ENCODE peak calls at places on chromosomes 6 and 20, in nine cellular contexts. E, W, X, Y, B, Z, U, I and O are unnamed samples.

GRCh38 chr6:41273699-41274098 is 12.8 kb downstream of the TREM1 start:
- DNase-seq in E (no peak), W (peak), X (no peak), Y (no peak), B (no peak), Z (no peak), U (no peak), I (no peak), O (no peak)

GRCh38 chr6:109260126-109260525 is 122.1 kb downstream of the CD164 start:
- DNase-seq in E (no peak), W (no peak), X (no peak), Y (no peak), B (no peak), Z (no peak), U (peak), I (no peak), O (peak)

GRCh38 chr6:161917645-161918044 is 643.8 kb upstream of the AGPAT4 start:
- DNase-seq in E (no peak), W (no peak), X (no peak), Y (no peak), B (no peak), Z (no peak), U (no peak), I (no peak), O (no peak)

GRCh38 chr6:170289108-170289931 is 1.6 kb downstream of the DLL1 start:
- DNase-seq in E (no peak), W (peak), X (no peak), Y (no peak), B (no peak), Z (peak), U (peak), I (no peak), O (no peak)

GRCh38 chr6:119479860-119480655 is 130.5 kb upstream of the MAN1A1 start:
- DNase-seq in E (no peak), W (no peak), X (peak), Y (no peak), B (no peak), Z (no peak), U (peak), I (no peak), O (peak)

GRCh38 chr6:119476554-119476953 is 127.0 kb upstream of the MAN1A1 start:
- DNase-seq in E (no peak), W (no peak), X (no peak), Y (no peak), B (no peak), Z (no peak), U (no peak), I (no peak), O (no peak)

GRCh38 chr6:100913400-100914276 is 32.5 kb upstream of the ASCC3 start:
- DNase-seq in E (no peak), W (peak), X (no peak), Y (no peak), B (no peak), Z (no peak), U (peak), I (no peak), O (no peak)

GRCh38 chr6:85494551-85495337 is 44.9 kb downstream of the NT5E start:
- DNase-seq in E (no peak), W (no peak), X (no peak), Y (no peak), B (no peak), Z (no peak), U (peak), I (no peak), O (peak)

GRCh38 chr6:3808759-3809514 is 40.2 kb upstream of the FAM50B start:
- DNase-seq in E (no peak), W (no peak), X (peak), Y (no peak), B (peak), Z (no peak), U (peak), I (peak), O (peak)

GRCh38 chr20:61850926-61851900 is 214.5 kb downstream of the TAF4 start:
- DNase-seq in E (no peak), W (no peak), X (no peak), Y (no peak), B (no peak), Z (peak), U (no peak), I (no peak), O (no peak)

GRCh38 chr6:157859775-157860504 is 36.9 kb downstream of the SNX9 start:
- DNase-seq in E (no peak), W (no peak), X (no peak), Y (no peak), B (no peak), Z (no peak), U (no peak), I (no peak), O (no peak)

GRCh38 chr20:33677991-33678431 is 3.8 kb upstream of the NECAB3 start:
- DNase-seq in E (no peak), W (peak), X (no peak), Y (peak), B (no peak), Z (no peak), U (no peak), I (peak), O (no peak)

GRCh38 chr20:62652051-62652893 is 10.0 kb downstream of the SLCO4A1 start:
- DNase-seq in E (no peak), W (no peak), X (peak), Y (no peak), B (peak), Z (peak), U (peak), I (peak), O (peak)

GRCh38 chr6:144036064-144036873 is 28.2 kb upstream of the PLAGL1 start:
- DNase-seq in E (no peak), W (peak), X (no peak), Y (no peak), B (peak), Z (no peak), U (peak), I (no peak), O (peak)

GRCh38 chr6:149938571-149939462 is 3.0 kb upstream of the ULBP2 start:
- DNase-seq in E (no peak), W (peak), X (no peak), Y (no peak), B (no peak), Z (peak), U (no peak), I (no peak), O (peak)

GRCh38 chr6:135310291-135310690 is 129.2 kb downstream of the MYB start:
- DNase-seq in E (no peak), W (no peak), X (no peak), Y (no peak), B (no peak), Z (no peak), U (no peak), I (no peak), O (no peak)

GRCh38 chr6:32947552-32948465 is 5.1 kb downstream of the HLA-DMA start:
- DNase-seq in E (no peak), W (peak), X (peak), Y (peak), B (no peak), Z (no peak), U (peak), I (no peak), O (peak)

GRCh38 chr6:142387997-142388815 is 86.4 kb downstream of the ADGRG6 start:
- DNase-seq in E (no peak), W (no peak), X (peak), Y (no peak), B (no peak), Z (no peak), U (peak), I (no peak), O (peak)

GRCh38 chr6:42702200-42702599 is 20.2 kb downstream of the PRPH2 start:
- DNase-seq in E (no peak), W (no peak), X (peak), Y (no peak), B (no peak), Z (no peak), U (peak), I (no peak), O (peak)

GRCh38 chr20:48603116-48603818 is 224.5 kb downstream of the PREX1 start:
- DNase-seq in E (no peak), W (peak), X (no peak), Y (peak), B (no peak), Z (peak), U (no peak), I (no peak), O (no peak)

GRCh38 chr6:6597682-6598081 is 9.2 kb downstream of the LY86 start:
- DNase-seq in E (no peak), W (no peak), X (no peak), Y (no peak), B (no peak), Z (no peak), U (no peak), I (no peak), O (no peak)

GRCh38 chr6:14612016-14612415 is 494.4 kb downstream of the CD83 start:
- DNase-seq in E (no peak), W (no peak), X (peak), Y (no peak), B (no peak), Z (no peak), U (peak), I (no peak), O (peak)

GRCh38 chr6:17144016-17144415 is 42.2 kb downstream of the STMND1 start:
- DNase-seq in E (no peak), W (no peak), X (no peak), Y (no peak), B (no peak), Z (no peak), U (no peak), I (no peak), O (no peak)

GRCh38 chr20:25046181-25046641 is 11.7 kb downstream of the ACSS1 start:
- DNase-seq in E (no peak), W (peak), X (no peak), Y (no peak), B (no peak), Z (no peak), U (no peak), I (peak), O (no peak)

GRCh38 chr6:44256291-44257006 is 879 bp downstream of the SLC35B2 start:
- DNase-seq in E (no peak), W (no peak), X (no peak), Y (no peak), B (no peak), Z (peak), U (no peak), I (no peak), O (no peak)

GRCh38 chr6:168157272-168158007 is 78.4 kb upstream of the FRMD1 start:
- DNase-seq in E (no peak), W (peak), X (peak), Y (no peak), B (no peak), Z (no peak), U (peak), I (no peak), O (peak)

GRCh38 chr6:107695061-107695715 is 128.9 kb downstream of the SCML4 start:
- DNase-seq in E (no peak), W (no peak), X (no peak), Y (no peak), B (no peak), Z (no peak), U (peak), I (no peak), O (no peak)

GRCh38 chr20:46137816-46138215 is 19.7 kb downstream of the CD40 start:
- DNase-seq in E (no peak), W (no peak), X (no peak), Y (no peak), B (no peak), Z (no peak), U (no peak), I (no peak), O (no peak)

GRCh38 chr6:31216208-31216898 is 45.9 kb upstream of the POU5F1 start:
- DNase-seq in E (no peak), W (no peak), X (no peak), Y (no peak), B (no peak), Z (no peak), U (peak), I (no peak), O (no peak)

GRCh38 chr20:31705598-31706597 is 16.8 kb downstream of the BCL2L1 start:
- DNase-seq in E (no peak), W (peak), X (no peak), Y (no peak), B (no peak), Z (no peak), U (peak), I (no peak), O (no peak)

GRCh38 chr6:37731888-37732287 is 34.2 kb upstream of the MDGA1 start:
- DNase-seq in E (no peak), W (peak), X (no peak), Y (peak), B (no peak), Z (no peak), U (peak), I (no peak), O (no peak)

GRCh38 chr6:89298680-89299450 is 16.2 kb downstream of the GABRR2 start:
- DNase-seq in E (no peak), W (no peak), X (peak), Y (no peak), B (no peak), Z (no peak), U (peak), I (no peak), O (peak)

GRCh38 chr20:1700990-1701389 is 43.4 kb upstream of the SIRPG start:
- DNase-seq in E (no peak), W (no peak), X (no peak), Y (no peak), B (no peak), Z (no peak), U (no peak), I (no peak), O (no peak)

GRCh38 chr6:125923371-125923877 is 33.1 kb upstream of the HINT3 start:
- DNase-seq in E (no peak), W (no peak), X (no peak), Y (no peak), B (no peak), Z (no peak), U (no peak), I (no peak), O (peak)

GRCh38 chr6:125918230-125918629 is 38.3 kb upstream of the HINT3 start:
- DNase-seq in E (no peak), W (no peak), X (no peak), Y (no peak), B (no peak), Z (no peak), U (no peak), I (no peak), O (no peak)

GRCh38 chr6:125922322-125922860 is 34.2 kb upstream of the HINT3 start:
- DNase-seq in E (no peak), W (no peak), X (no peak), Y (no peak), B (no peak), Z (no peak), U (no peak), I (no peak), O (no peak)

GRCh38 chr6:125918681-125919566 is 37.6 kb upstream of the HINT3 start:
- DNase-seq in E (no peak), W (no peak), X (peak), Y (no peak), B (peak), Z (no peak), U (peak), I (no peak), O (peak)

GRCh38 chr6:125919618-125920017 is 37.0 kb upstream of the HINT3 start:
- DNase-seq in E (no peak), W (no peak), X (no peak), Y (no peak), B (no peak), Z (no peak), U (no peak), I (no peak), O (no peak)
- H3K4me3 ChIP-seq in E (no peak), W (no peak), X (no peak), Y (no peak), B (no peak), Z (peak), U (peak), I (no peak), O (peak)

DNA sequence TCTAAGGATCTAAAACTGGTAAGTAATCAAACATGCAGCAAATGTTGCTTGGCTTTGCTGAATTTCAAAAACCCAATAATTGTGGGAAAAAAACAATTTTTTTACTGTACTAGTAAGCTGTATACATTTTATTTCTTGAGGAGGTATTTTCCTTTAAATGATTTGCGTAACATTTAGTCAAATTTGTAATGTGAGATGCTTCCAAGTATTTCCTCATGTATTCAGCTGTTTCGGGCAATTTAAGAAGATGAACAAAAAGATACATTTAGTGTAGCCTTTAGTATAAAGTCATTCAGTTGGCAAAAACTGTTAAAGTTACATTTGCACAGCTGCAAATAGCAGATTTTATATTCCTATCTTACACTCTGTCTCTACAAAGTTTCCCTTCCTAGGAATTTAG is 186.1 kb upstream of the SCGN start:
- DNase-seq in E (no peak), W (no peak), X (no peak), Y (no peak), B (no peak), Z (no peak), U (no peak), I (no peak), O (no peak)
- TF ChIP-seq CTCF in E (no peak), W (no peak), X (no peak), Y (no peak), B (no peak), Z (no peak), U (no peak), I (no peak), O (no peak)

DNA sequence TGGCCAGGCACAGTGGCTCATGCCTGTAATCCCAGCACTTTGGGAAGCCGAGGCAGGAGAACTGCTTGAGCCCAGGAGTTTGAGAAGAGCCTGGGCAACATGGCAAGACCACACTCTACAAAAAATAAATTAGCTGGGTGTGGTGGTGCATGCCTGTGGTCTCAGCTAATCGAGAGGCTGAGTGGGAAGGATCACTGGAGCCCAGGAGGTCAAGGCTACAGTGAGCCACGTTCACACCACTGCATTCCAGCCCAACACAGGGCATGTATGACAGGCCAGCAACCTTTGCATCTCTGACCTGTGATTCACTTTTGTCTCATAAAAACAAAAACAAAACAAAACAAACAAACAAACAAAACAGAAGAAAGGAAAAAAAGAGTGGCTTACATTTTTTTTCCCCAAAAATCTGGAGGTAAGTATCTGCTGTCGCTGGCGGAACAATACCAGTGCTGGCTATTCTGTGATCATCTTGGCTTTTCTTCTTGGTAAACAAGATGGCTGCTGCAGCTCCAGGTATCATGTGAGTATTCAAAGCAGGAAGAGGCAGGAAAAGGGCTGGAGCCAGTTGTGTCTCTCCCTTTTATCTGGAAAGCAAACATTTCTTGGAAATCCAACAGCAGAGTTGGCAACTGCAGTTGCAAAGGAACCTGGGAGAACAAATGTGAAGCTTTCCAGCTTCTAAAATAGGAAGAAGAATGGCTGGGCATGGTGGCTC is 40.4 kb upstream of the ZMYND8 start:
- DNase-seq in E (no peak), W (no peak), X (peak), Y (no peak), B (no peak), Z (no peak), U (no peak), I (no peak), O (no peak)
- H3K4me3 ChIP-seq in E (no peak), W (no peak), X (no peak), Y (no peak), B (no peak), Z (peak), U (no peak), I (no peak), O (no peak)

DNA sequence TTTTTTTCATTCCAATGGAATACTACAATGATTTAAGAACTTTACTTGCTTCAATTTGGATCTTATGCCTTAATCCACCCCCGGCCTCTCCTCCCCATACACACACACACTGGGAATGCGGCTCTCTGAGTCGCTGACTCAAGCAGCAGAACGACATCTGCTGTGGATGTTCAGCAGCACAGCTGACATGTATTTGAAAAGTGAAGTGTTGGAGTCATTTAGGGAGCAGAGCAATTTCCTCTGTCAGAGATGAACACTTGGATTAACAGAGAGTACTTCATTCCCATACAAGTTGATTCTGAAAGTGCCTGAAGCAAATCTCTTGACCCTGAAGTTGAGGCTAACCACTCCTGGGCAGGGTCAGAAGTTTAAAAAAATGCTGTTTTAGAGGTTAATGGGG is 27.9 kb upstream of the LAMA4 start:
- DNase-seq in E (no peak), W (peak), X (peak), Y (peak), B (peak), Z (no peak), U (peak), I (peak), O (peak)
- TF ChIP-seq CTCF in E (no peak), W (peak), X (peak), Y (peak), B (no peak), Z (no peak), U (peak), I (peak), O (peak)

DNA sequence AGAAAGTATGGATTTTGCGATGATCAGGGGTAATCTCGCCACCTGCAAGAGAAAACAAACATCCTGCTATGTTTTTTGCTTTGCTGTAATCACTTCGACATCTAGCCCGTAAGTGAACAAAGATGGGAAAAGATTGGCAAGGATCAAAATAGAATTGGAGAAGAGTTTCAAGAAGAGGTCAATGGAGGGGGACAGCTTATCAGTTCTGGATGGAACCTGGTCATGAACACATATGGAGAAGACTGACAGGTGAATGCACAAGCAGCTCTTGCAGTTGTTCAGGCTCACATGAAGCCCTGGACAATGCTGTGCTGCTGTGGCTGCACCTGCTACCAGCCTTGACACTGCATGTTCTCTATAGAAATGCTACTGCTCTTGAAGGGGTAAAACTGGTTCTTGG is 222.1 kb downstream of the BCAS1 start:
- DNase-seq in E (no peak), W (no peak), X (no peak), Y (no peak), B (no peak), Z (no peak), U (no peak), I (no peak), O (no peak)
- H3K4me3 ChIP-seq in E (no peak), W (no peak), X (no peak), Y (no peak), B (no peak), Z (no peak), U (no peak), I (no peak), O (no peak)